ENCODE peak calls at places on chromosome 10, in four cellular contexts. D is adrenal gland, C is heart left ventricle, J is PC-3. X is an unnamed sample. For H3K4me1, the result is how much of the 10 kb centered on the place peaks cover.

GRCh38 chr10:119281581-119282071 is 74.3 kb downstream of the GRK5 start:
- DNase-seq in D (peak), C (peak), J (no peak), X (no peak)

GRCh38 chr10:104639595-104640338 is 1.3 kb upstream of the SORCS3 start:
- DNase-seq in D (no peak), C (no peak), J (no peak), X (no peak)

GRCh38 chr10:114367041-114367675 is 37.1 kb downstream of the AFAP1L2 start:
- DNase-seq in D (no peak), C (no peak), J (no peak), X (no peak)

GRCh38 chr10:70558871-70559810 is 43.4 kb downstream of the PRF1 start:
- DNase-seq in D (peak), C (peak), J (peak), X (peak)

GRCh38 chr10:97549587-97550322 is 22.8 kb upstream of the ANKRD2 start:
- DNase-seq in D (no peak), C (no peak), J (no peak), X (no peak)

GRCh38 chr10:70649526-70649925 is 22.8 kb upstream of the ADAMTS14 start:
- DNase-seq in D (no peak), C (no peak), J (peak), X (no peak)

GRCh38 chr10:71817831-71818268 is 33.2 kb downstream of the PSAP start:
- DNase-seq in D (peak), C (peak), J (no peak), X (no peak)

GRCh38 chr10:35027567-35027966 is 62.6 kb downstream of the CUL2 start:
- DNase-seq in D (no peak), C (no peak), J (peak), X (no peak)

GRCh38 chr10:69360485-69361302 is 56.0 kb downstream of the TACR2 start:
- DNase-seq in D (no peak), C (peak), J (peak), X (peak)

GRCh38 chr10:3095373-3096139 is 28.2 kb downstream of the PFKP start:
- DNase-seq in D (peak), C (no peak), J (peak), X (peak)

GRCh38 chr10:29636178-29636577 is 1.4 kb upstream of the SVIL start:
- DNase-seq in D (no peak), C (no peak), J (peak), X (no peak)

GRCh38 chr10:124079864-124080263 is 13.5 kb downstream of the CHST15 start:
- DNase-seq in D (no peak), C (no peak), J (no peak), X (no peak)

GRCh38 chr10:89773081-89773480 is 71.7 kb downstream of the KIF20B start:
- DNase-seq in D (no peak), C (no peak), J (no peak), X (no peak)

GRCh38 chr10:32417906-32418547 is 27.9 kb upstream of the CCDC7 start:
- DNase-seq in D (peak), C (peak), J (no peak), X (no peak)

GRCh38 chr10:50554995-50555568 is 68.7 kb downstream of the SGMS1 start:
- DNase-seq in D (no peak), C (no peak), J (peak), X (no peak)

GRCh38 chr10:70846795-70847194 is 31.0 kb downstream of the SGPL1 start:
- DNase-seq in D (no peak), C (no peak), J (no peak), X (no peak)

GRCh38 chr10:51215956-51216834 is 141.9 kb downstream of the PRKG1 start:
- DNase-seq in D (no peak), C (no peak), J (no peak), X (no peak)

GRCh38 chr10:129883029-129883428 is 81.0 kb downstream of the EBF3 start:
- DNase-seq in D (no peak), C (no peak), J (no peak), X (no peak)

GRCh38 chr10:55631071-55631654 is 729.9 kb downstream of the ZWINT start:
- DNase-seq in D (peak), C (peak), J (peak), X (peak)

GRCh38 chr10:103445767-103446567 is 6.2 kb downstream of the CALHM2 start:
- DNase-seq in D (peak), C (peak), J (no peak), X (peak)

GRCh38 chr10:93475227-93475626 is 6.9 kb downstream of the MYOF start:
- DNase-seq in D (no peak), C (no peak), J (peak), X (no peak)

GRCh38 chr10:132848306-132848705 is 62.4 kb upstream of the NKX6-2 start:
- DNase-seq in D (no peak), C (peak), J (no peak), X (no peak)

GRCh38 chr10:123639131-123639530 is 27.0 kb upstream of the GPR26 start:
- DNase-seq in D (no peak), C (no peak), J (no peak), X (no peak)

GRCh38 chr10:5968681-5969453 is 8.5 kb downstream of the IL15RA start:
- DNase-seq in D (peak), C (no peak), J (no peak), X (no peak)

GRCh38 chr10:49600046-49600445 is 10.1 kb upstream of the SLC18A3 start:
- DNase-seq in D (no peak), C (no peak), J (no peak), X (no peak)

GRCh38 chr10:67518756-67519155 is 177.2 kb downstream of the CTNNA3 start:
- DNase-seq in D (no peak), C (no peak), J (peak), X (no peak)

GRCh38 chr10:33180390-33180789 is 154.1 kb downstream of the NRP1 start:
- DNase-seq in D (no peak), C (no peak), J (peak), X (no peak)

GRCh38 chr10:6128591-6129383 is 40.0 kb downstream of the RBM17 start:
- DNase-seq in D (peak), C (no peak), J (no peak), X (no peak)

GRCh38 chr10:11863353-11864105 is 40.4 kb downstream of the PROSER2 start:
- DNase-seq in D (no peak), C (no peak), J (no peak), X (no peak)

GRCh38 chr10:113523628-113524027 is 29.2 kb upstream of the HABP2 start:
- DNase-seq in D (no peak), C (no peak), J (no peak), X (no peak)

GRCh38 chr10:11424456-11425287 is 186.8 kb downstream of the USP6NL start:
- DNase-seq in D (peak), C (peak), J (peak), X (no peak)

GRCh38 chr10:20898851-20899250 is 1.7 kb upstream of the NEBL start:
- DNase-seq in D (no peak), C (no peak), J (no peak), X (no peak)

GRCh38 chr10:49300140-49300974 is 1.4 kb downstream of the C10orf71 start:
- DNase-seq in D (no peak), C (peak), J (no peak), X (no peak)

GRCh38 chr10:52883996-52884871 is 111.7 kb upstream of the MBL2 start:
- DNase-seq in D (peak), C (no peak), J (peak), X (no peak)

GRCh38 chr10:132554053-132554990 is 16.7 kb downstream of the INPP5A start:
- DNase-seq in D (no peak), C (no peak), J (no peak), X (no peak)

DNA sequence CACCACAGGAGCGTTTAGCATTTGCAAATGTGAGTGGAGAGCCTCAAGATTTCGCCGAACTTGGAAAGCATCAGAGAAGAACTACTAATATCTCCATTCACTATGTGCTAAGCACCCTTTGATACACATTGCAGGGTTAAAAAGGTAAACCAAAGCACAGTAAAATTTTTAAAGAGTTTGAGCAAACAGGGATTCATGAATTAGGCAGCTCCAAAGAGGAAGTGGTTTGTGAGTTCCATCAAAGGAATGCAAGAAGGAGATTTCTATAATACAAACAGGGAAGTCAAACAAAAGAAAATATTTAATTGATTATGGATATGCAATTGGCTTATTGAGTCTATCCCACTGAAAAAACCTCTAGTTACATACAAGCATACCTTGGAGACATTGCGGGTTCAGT is 81.1 kb upstream of the TMEM72 start:
- DNase-seq in D (no peak), C (no peak), J (peak), X (no peak)
- H3K4me3 ChIP-seq in D (no peak), C (no peak), J (peak), X (no peak)

GRCh38 chr10:91200314-91201212 is 19.9 kb upstream of the PCGF5 start:
- DNase-seq in D (no peak), C (peak), J (no peak), X (no peak)

GRCh38 chr10:91194497-91195179 is 25.8 kb upstream of the PCGF5 start:
- DNase-seq in D (no peak), C (no peak), J (no peak), X (no peak)

GRCh38 chr10:91196268-91197043 is 24.0 kb upstream of the PCGF5 start:
- DNase-seq in D (no peak), C (no peak), J (no peak), X (no peak)

GRCh38 chr10:91198781-91199180 is 21.7 kb upstream of the PCGF5 start:
- DNase-seq in D (no peak), C (no peak), J (no peak), X (no peak)

GRCh38 chr10:91197044-91197651 is 23.3 kb upstream of the PCGF5 start:
- DNase-seq in D (no peak), C (no peak), J (no peak), X (no peak)
- H3K4me1 ChIP-seq in D (under half), C (half or more), J (under half), X (under half)

DNA sequence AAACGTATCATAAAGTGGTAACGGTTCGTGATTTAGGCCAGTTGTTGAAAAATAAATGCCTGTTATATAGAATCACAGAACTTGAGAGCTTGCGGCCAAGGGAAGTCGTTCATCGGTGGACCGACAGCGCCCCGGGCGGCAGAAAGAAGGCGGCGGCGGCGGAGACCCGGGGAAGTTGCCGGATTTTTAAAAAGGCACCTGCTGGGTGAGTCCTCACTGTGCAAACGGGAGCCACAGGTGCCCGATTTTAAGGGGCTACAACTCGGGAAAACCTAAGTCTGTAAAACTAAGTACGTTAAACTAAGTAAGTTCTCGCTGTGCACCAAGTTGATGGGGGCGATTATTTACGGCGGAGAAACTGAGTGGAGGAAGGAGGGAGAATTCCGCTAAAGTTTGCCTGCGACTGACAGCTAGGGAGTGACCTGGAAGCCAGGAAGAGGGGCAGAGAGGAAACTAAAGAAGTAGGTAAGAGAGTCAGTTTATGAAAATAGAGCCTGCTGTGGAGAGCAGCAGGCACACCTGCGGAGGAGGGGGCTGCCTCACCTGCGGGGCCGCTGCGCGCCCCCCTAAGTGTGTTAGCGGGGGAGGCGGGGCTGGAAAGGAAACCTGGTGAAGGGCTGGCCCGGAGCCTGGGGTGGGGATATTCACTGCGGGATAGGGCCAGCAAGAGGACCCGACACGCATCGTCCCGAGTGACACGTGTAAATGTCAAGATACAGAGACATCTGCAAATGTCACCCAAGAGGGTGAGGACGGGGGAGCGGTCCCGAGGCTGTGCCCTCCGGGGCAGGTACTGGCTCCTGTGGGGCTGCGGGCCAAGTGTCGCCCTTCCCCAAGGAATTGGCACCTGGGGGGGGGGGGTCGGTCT is 1.0 kb downstream of the ADAM12 start:
- DNase-seq in D (peak), C (peak), J (peak), X (peak)
- H3K4me3 ChIP-seq in D (peak), C (peak), J (peak), X (no peak)

GRCh38 chr10:79128241-79128922 is 59.6 kb downstream of the ZMIZ1 start:
- DNase-seq in D (no peak), C (no peak), J (no peak), X (no peak)

GRCh38 chr10:79129361-79129997 is 60.7 kb downstream of the ZMIZ1 start:
- DNase-seq in D (peak), C (no peak), J (peak), X (no peak)

GRCh38 chr10:79130255-79130654 is 61.5 kb downstream of the ZMIZ1 start:
- DNase-seq in D (no peak), C (no peak), J (no peak), X (no peak)

GRCh38 chr10:79127151-79127961 is 58.6 kb downstream of the ZMIZ1 start:
- DNase-seq in D (peak), C (peak), J (peak), X (peak)

DNA sequence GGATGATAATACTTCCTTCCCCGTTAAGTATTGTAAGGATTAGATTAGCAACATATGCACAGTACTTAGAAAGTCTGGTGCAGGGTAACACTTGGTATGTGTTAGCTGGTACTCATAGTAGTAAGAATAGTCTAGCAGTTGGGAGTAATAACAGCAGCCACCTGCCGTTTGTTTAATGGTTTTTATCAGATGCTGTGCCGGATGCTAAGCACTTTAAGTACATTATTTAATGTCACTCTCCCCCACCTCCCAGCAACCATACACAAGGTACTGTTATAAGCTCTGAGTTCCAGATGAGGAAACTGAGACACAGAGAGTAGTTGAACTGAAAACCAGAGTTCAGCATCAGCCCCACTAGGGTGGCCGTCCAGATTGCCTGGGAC is 60.1 kb downstream of the ZMIZ1 start:
- DNase-seq in D (no peak), C (no peak), J (no peak), X (no peak)
- H3K4me1 ChIP-seq in D (half or more), C (half or more), J (under half), X (under half)

GRCh38 chr10:13201132-13201531 is 33.0 kb downstream of the UCMA start:
- DNase-seq in D (no peak), C (no peak), J (peak), X (no peak)
- H3K4me3 ChIP-seq in D (no peak), C (no peak), J (no peak), X (no peak)

GRCh38 chr10:24334279-24334922 is 125.5 kb downstream of the KIAA1217 start:
- DNase-seq in D (no peak), C (no peak), J (no peak), X (no peak)
- H3K4me1 ChIP-seq in D (under half), C (under half), J (under half), X (under half)

GRCh38 chr10:110859206-110859946 is 12.4 kb upstream of the PDCD4 start:
- DNase-seq in D (no peak), C (no peak), J (no peak), X (no peak)
- H3K4me3 ChIP-seq in D (no peak), C (no peak), J (no peak), X (no peak)

GRCh38 chr10:110876788-110877187 is 5.1 kb downstream of the PDCD4 start:
- DNase-seq in D (no peak), C (no peak), J (no peak), X (no peak)
- H3K4me1 ChIP-seq in D (under half), C (under half), J (under half), X (under half)

X was measured in mucosa of descending colon.